ENCODE peak calls at places on chromosomes 1 and 21, in five cellular contexts. E is pancreas, B is mesenchymal stem cell, N is sigmoid colon, L is ovary. O is an unnamed sample.

GRCh38 chr1:54965624-54966340 is 14.6 kb upstream of the TMEM61 start:
- DNase-seq in N (peak; percentile 77), B (peak; percentile 21), E (no peak), L (no peak), O (no peak)

GRCh38 chr1:226865590-226865989 is 4.8 kb upstream of the PSEN2 start:
- DNase-seq in L (no peak), B (no peak), E (no peak), N (no peak), O (no peak)

GRCh38 chr1:213714645-213715044 is 273.1 kb upstream of the PROX1 start:
- DNase-seq in N (no peak), B (no peak), L (no peak), E (no peak), O (no peak)

GRCh38 chr21:36654796-36655325 is 44.1 kb upstream of the SIM2 start:
- DNase-seq in L (no peak), E (no peak), N (no peak), B (no peak), O (no peak)

GRCh38 chr1:26541816-26542711 is 12.5 kb downstream of the RPS6KA1 start:
- DNase-seq in L (peak; percentile 26), E (no peak), B (peak; percentile 69), N (peak; percentile 88), O (peak; percentile 42)

GRCh38 chr1:167776616-167777252 is 55.0 kb downstream of the MPZL1 start:
- DNase-seq in L (no peak), B (no peak), N (no peak), E (no peak), O (no peak)

GRCh38 chr1:165063181-165063955 is 293.1 kb downstream of the LMX1A start:
- DNase-seq in E (no peak), L (no peak), N (peak; percentile 83), B (no peak), O (no peak)

GRCh38 chr1:89126602-89127001 is 688 bp upstream of the GBP2 start:
- DNase-seq in L (no peak), B (peak; percentile 30), N (no peak), E (no peak), O (no peak)

GRCh38 chr1:215082532-215083407 is at the start of gene KCNK2:
- DNase-seq in B (peak; percentile 16), E (no peak), L (peak; percentile 46), N (no peak), O (peak; percentile 29)

GRCh38 chr1:228094432-228095016 is 8.6 kb downstream of the C1orf35 start:
- DNase-seq in L (peak; percentile 4), B (no peak), E (no peak), N (peak; percentile 21), O (no peak)

DNA sequence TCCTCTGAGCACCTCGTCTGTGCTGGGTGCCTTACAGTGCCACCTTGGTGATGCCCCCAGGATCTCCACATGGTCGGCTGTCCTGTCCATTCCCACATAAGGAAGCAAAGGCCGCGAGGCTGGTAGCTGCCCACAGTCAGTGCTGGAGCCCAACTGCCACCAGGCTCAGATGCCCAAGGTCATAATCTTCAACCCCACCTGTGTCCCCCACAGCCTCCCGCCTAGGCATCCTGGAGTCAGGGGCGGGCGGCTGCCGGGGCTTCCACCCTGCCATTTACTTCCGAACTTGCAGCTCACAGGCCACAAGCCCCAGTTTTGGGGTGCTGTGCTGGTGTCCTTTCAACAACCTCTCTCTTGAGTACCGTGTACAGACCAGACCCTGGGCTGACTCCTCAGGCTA is 126.3 kb downstream of the CASZ1 start:
- DNase-seq in L (no peak), B (no peak), N (no peak), E (no peak), O (no peak)
- H3K4me1 ChIP-seq in L (peaks cover 7% of the 10 kb centered on the region), B (peaks cover 19% of the 10 kb centered on the region), N (peaks cover 100% of the 10 kb centered on the region), E (peaks cover 5% of the 10 kb centered on the region), O (peaks cover 55% of the 10 kb centered on the region)

GRCh38 chr1:174938306-174939000 is 61.3 kb upstream of the CACYBP start:
- DNase-seq in L (no peak), N (no peak), E (no peak), B (no peak), O (no peak)
- H3K4me1 ChIP-seq in L (peaks cover 4% of the 10 kb centered on the region), N (peaks cover 10% of the 10 kb centered on the region), E (peaks cover 17% of the 10 kb centered on the region), B (no peaks in the 10 kb centered on the region), O (peaks cover 10% of the 10 kb centered on the region)

GRCh38 chr1:20476260-20477038 is 9.6 kb downstream of the CAMK2N1 start:
- DNase-seq in L (peak; percentile 81), N (no peak), B (peak; percentile 35), E (peak; percentile 52), O (peak; percentile 94)
- H3K4me1 ChIP-seq in L (peaks cover 16% of the 10 kb centered on the region), N (peaks cover 36% of the 10 kb centered on the region), B (peaks cover 47% of the 10 kb centered on the region), E (peaks cover 6% of the 10 kb centered on the region), O (peaks cover 61% of the 10 kb centered on the region)

DNA sequence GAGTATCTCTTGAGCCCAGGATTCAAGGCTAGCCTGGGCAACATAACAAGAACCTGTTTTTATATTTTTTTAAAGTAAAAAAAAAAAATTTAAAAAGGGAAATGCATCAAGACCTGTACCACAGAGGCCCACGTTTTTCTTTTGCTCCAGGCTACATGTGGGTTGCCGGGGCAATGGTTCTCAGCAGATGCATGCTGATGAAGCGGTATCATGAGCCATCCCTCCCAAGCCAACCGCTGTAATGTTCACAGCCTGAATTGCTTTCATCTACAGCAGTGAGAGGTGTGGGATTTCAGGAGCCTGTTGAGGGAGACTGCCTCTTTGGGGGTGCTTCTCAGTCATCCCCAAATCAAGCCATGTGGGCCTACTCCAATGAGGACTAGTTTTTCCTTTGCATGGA is 60.5 kb downstream of the CD58 start:
- DNase-seq in N (no peak), B (no peak), L (no peak), E (no peak), O (no peak)
- H3K4me1 ChIP-seq in N (no peaks in the 10 kb centered on the region), B (peaks cover 8% of the 10 kb centered on the region), L (no peaks in the 10 kb centered on the region), E (no peaks in the 10 kb centered on the region), O (no peaks in the 10 kb centered on the region)

DNA sequence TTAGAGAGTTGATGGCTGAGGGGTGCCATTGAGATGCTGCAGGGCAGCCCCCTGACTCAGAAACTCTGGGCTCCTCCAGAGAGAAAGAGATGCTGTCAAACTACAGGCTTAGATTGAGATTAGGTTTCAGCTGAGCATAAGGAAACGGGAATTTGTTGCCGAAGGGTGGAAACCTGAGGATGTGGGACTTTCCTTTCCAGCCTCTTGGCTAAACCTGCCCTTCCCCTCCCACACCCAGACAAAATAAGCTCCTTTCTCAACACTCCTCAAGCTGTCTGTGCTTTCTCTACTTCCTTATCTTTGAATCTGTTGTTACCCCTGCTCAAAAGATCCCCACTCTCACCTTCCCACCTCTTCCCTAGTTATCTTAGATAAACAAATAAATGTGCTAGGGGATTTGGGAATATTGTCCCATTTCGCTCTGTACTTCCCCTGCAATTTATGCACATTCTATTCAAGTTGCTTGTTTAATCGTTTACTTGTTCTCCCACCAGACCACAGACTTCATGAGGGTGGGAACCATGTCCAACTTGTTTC is 30.6 kb upstream of the MARK1 start:
- DNase-seq in B (no peak), E (no peak), N (no peak), L (no peak), O (no peak)
- H3K4me1 ChIP-seq in B (no peaks in the 10 kb centered on the region), E (no peaks in the 10 kb centered on the region), N (no peaks in the 10 kb centered on the region), L (no peaks in the 10 kb centered on the region), O (no peaks in the 10 kb centered on the region)